ENCODE peak calls at places on chromosome 9, in eight cellular contexts. B, N, G, Q, P, M, U and F are unnamed samples.
A peak's percentile ranks its signal among the peaks of the same experiment; 100 is the strongest.

GRCh38 chr9:113988951-113989780 is 88.9 kb downstream of the AMBP start:
- DNase-seq in N (no peak), P (peak; percentile 46), G (no peak), B (no peak), M (peak; percentile 19), U (no peak), Q (no peak), F (no peak)

GRCh38 chr9:123026425-123026824 is 7.0 kb upstream of the GPR21 start:
- DNase-seq in N (no peak), Q (no peak), P (no peak), B (no peak), U (no peak), M (no peak), G (no peak), F (no peak)

GRCh38 chr9:84305452-84306131 is 35.0 kb downstream of the SLC28A3 start:
- DNase-seq in U (no peak), N (no peak), G (no peak), B (no peak), Q (no peak), M (no peak), P (no peak), F (peak; percentile 14)

GRCh38 chr9:136157477-136158265 is 39.0 kb upstream of the TMEM250 start:
- DNase-seq in B (no peak), P (no peak), N (no peak), G (no peak), Q (no peak), U (no peak), M (no peak), F (no peak)

GRCh38 chr9:36263662-36264061 is 5.4 kb upstream of the GNE start:
- DNase-seq in G (no peak), U (no peak), Q (no peak), P (no peak), M (no peak), N (no peak), B (no peak), F (no peak)

GRCh38 chr9:114382951-114383865 is 4.6 kb downstream of the AKNA start:
- DNase-seq in M (peak; percentile 41), P (peak; percentile 66), Q (peak; percentile 48), G (no peak), B (no peak), U (no peak), N (no peak), F (peak; percentile 83)

GRCh38 chr9:107422189-107422802 is 67.3 kb downstream of the KLF4 start:
- DNase-seq in Q (peak; percentile 50), G (peak; percentile 48), M (peak; percentile 71), P (peak; percentile 6), N (peak; percentile 87), B (peak; percentile 60), U (peak; percentile 56), F (peak; percentile 94)

GRCh38 chr9:131393622-131394463 is at the start of gene PRRC2B:
- DNase-seq in P (peak; percentile 85), N (peak; percentile 95), U (peak; percentile 83), B (peak; percentile 84), G (peak; percentile 57), Q (peak; percentile 72), M (peak; percentile 87), F (peak; percentile 96)

GRCh38 chr9:14924821-14925220 is 14.6 kb upstream of the FREM1 start:
- DNase-seq in N (no peak), G (no peak), B (no peak), P (no peak), Q (peak; percentile 61), U (no peak), M (no peak), F (no peak)

GRCh38 chr9:131977074-131977838 is 102.4 kb downstream of the MED27 start:
- DNase-seq in G (no peak), U (no peak), Q (no peak), P (no peak), N (no peak), B (no peak), M (no peak), F (no peak)

GRCh38 chr9:7216004-7216821 is 458.4 kb downstream of the KDM4C start:
- DNase-seq in G (no peak), N (no peak), M (no peak), B (no peak), P (no peak), Q (no peak), U (no peak), F (no peak)

GRCh38 chr9:91273853-91274552 is 87.7 kb downstream of the AUH start:
- DNase-seq in N (no peak), M (no peak), G (no peak), U (no peak), Q (peak; percentile 9), P (no peak), B (no peak), F (no peak)

GRCh38 chr9:22580788-22581187 is 134.2 kb downstream of the DMRTA1 start:
- DNase-seq in U (no peak), N (no peak), P (no peak), B (no peak), G (no peak), Q (no peak), M (no peak), F (no peak)